ENCODE peak calls at places on chromosomes 7 and 10, in five cellular contexts. G, P, K, H and W are unnamed samples.

GRCh38 chr10:13758302-13758701 is 171.5 kb downstream of the PRPF18 start:
- DNase-seq in G (peak), P (no peak), K (peak), H (no peak), W (no peak)

GRCh38 chr7:44382459-44383300 is 57.3 kb upstream of the CAMK2B start:
- DNase-seq in G (peak), P (no peak), K (no peak), H (peak), W (peak)

GRCh38 chr10:60114765-60115586 is 208.6 kb upstream of the CCDC6 start:
- DNase-seq in G (peak), P (no peak), K (peak), H (no peak), W (peak)

GRCh38 chr7:27689045-27689877 is 26.6 kb upstream of the HIBADH start:
- DNase-seq in G (peak), P (no peak), K (peak), H (no peak), W (peak)

GRCh38 chr7:27947581-27948278 is 207.8 kb downstream of the TAX1BP1 start:
- DNase-seq in G (peak), P (no peak), K (peak), H (no peak), W (no peak)

GRCh38 chr7:132742152-132742551 is 165.9 kb upstream of the PLXNA4 start:
- DNase-seq in G (peak), P (no peak), K (peak), H (no peak), W (no peak)

GRCh38 chr10:31204090-31204489 is 114.9 kb upstream of the ZEB1 start:
- DNase-seq in G (peak), P (no peak), K (peak), H (no peak), W (peak)

GRCh38 chr10:6279540-6280267 is 77.0 kb downstream of the PFKFB3 start:
- DNase-seq in G (peak), P (no peak), K (no peak), H (no peak), W (peak)

GRCh38 chr10:6267941-6268340 is 65.2 kb downstream of the PFKFB3 start:
- DNase-seq in G (no peak), P (no peak), K (no peak), H (no peak), W (no peak)

GRCh38 chr10:24390146-24390700 is 181.3 kb downstream of the KIAA1217 start:
- DNase-seq in G (no peak), P (no peak), K (no peak), H (no peak), W (no peak)

GRCh38 chr7:39733881-39734571 is 110.7 kb downstream of the RALA start:
- DNase-seq in G (peak), P (no peak), K (peak), H (no peak), W (peak)

GRCh38 chr10:81871558-81871957 is 3.4 kb upstream of the NRG3 start:
- DNase-seq in G (no peak), P (no peak), K (no peak), H (no peak), W (no peak)

GRCh38 chr7:144862612-144863319 is 26.9 kb upstream of the TPK1 start:
- DNase-seq in G (no peak), P (no peak), K (no peak), H (no peak), W (no peak)

GRCh38 chr7:80643336-80643925 is 5.0 kb downstream of the CD36 start:
- DNase-seq in G (no peak), P (no peak), K (no peak), H (no peak), W (no peak)

GRCh38 chr7:25852249-25852994 is 299.6 kb upstream of the NFE2L3 start:
- DNase-seq in G (no peak), P (no peak), K (no peak), H (peak), W (peak)

GRCh38 chr10:97365761-97366351 is 31.3 kb upstream of the FRAT2 start:
- DNase-seq in G (no peak), P (no peak), K (no peak), H (no peak), W (no peak)

GRCh38 chr7:87404674-87405073 is 59.2 kb downstream of the CROT start:
- DNase-seq in G (peak), P (no peak), K (no peak), H (no peak), W (no peak)

GRCh38 chr7:155709453-155709852 is 65.0 kb downstream of the RBM33 start:
- DNase-seq in G (no peak), P (no peak), K (no peak), H (no peak), W (no peak)